ENCODE peak calls at places on chromosome 13, in five cellular contexts. E is T47D, J is activated T-cell treated with anti-CD3 and anti-CD28 coated beads for 24 hours, F is GM13976, S is GM12865. D is an unnamed sample.

GRCh38 chr13:93233997-93234416 is 7.4 kb downstream of the GPC6 start:
- DNase-seq in E (no peak), F (no peak), J (no peak), S (peak), D (no peak)

GRCh38 chr13:29607465-29607864 is 12.0 kb upstream of the SLC7A1 start:
- DNase-seq in F (no peak), S (no peak), E (no peak), J (no peak), D (no peak)

GRCh38 chr13:74134226-74134776 is at the start of gene KLF12:
- DNase-seq in F (peak), E (no peak), J (peak), S (peak), D (peak)

GRCh38 chr13:65789815-65790214 is 1440.3 kb downstream of the PCDH9 start:
- DNase-seq in S (no peak), F (no peak), E (no peak), J (no peak), D (no peak)

GRCh38 chr13:93963266-93964131 is 516.0 kb downstream of the DCT start:
- DNase-seq in S (no peak), J (no peak), F (no peak), E (no peak), D (no peak)

GRCh38 chr13:80705371-80706163 is 364.6 kb upstream of the SPRY2 start:
- DNase-seq in S (no peak), J (no peak), F (no peak), E (no peak), D (no peak)

GRCh38 chr13:48235100-48235813 is 2.3 kb downstream of the ITM2B start:
- DNase-seq in E (no peak), J (no peak), F (peak), S (peak), D (no peak)

GRCh38 chr13:69280399-69280798 is 827.2 kb upstream of the ATXN8OS start:
- DNase-seq in S (no peak), J (no peak), E (no peak), F (no peak), D (no peak)

GRCh38 chr13:28494537-28494860 is 429 bp downstream of the FLT1 start:
- DNase-seq in J (no peak), S (peak), E (no peak), F (no peak), D (no peak)

GRCh38 chr13:80217614-80218456 is 123.1 kb downstream of the SPRY2 start:
- DNase-seq in S (no peak), F (no peak), J (no peak), E (no peak), D (no peak)

GRCh38 chr13:35675651-35676050 is 199.2 kb upstream of the MAB21L1 start:
- DNase-seq in E (no peak), S (no peak), J (no peak), F (no peak), D (no peak)

GRCh38 chr13:109569938-109570711 is 216.3 kb downstream of the IRS2 start:
- DNase-seq in J (peak), E (no peak), F (peak), S (peak), D (no peak)

GRCh38 chr13:100399455-100399854 is 189.1 kb downstream of the GGACT start:
- DNase-seq in E (no peak), J (no peak), S (no peak), F (no peak), D (no peak)

GRCh38 chr13:80074143-80074752 is 266.7 kb downstream of the SPRY2 start:
- DNase-seq in S (no peak), E (no peak), F (no peak), J (no peak), D (no peak)

GRCh38 chr13:40026741-40027140 is 371.3 kb downstream of the COG6 start:
- DNase-seq in S (peak), F (peak), J (peak), E (no peak), D (no peak)

GRCh38 chr13:47459512-47459911 is 541.6 kb downstream of the SUCLA2 start:
- DNase-seq in S (peak), F (no peak), E (no peak), J (no peak), D (no peak)

GRCh38 chr13:25085125-25085742 is 10.7 kb upstream of the PABPC3 start:
- DNase-seq in F (peak), S (peak), E (peak), J (no peak), D (no peak)

GRCh38 chr13:114099918-114100445 is 32.4 kb downstream of the RASA3 start:
- DNase-seq in E (peak), J (no peak), F (no peak), S (no peak), D (peak)

GRCh38 chr13:74825170-74825948 is 656.6 kb downstream of the TBC1D4 start:
- DNase-seq in S (no peak), J (no peak), E (no peak), F (no peak), D (no peak)

GRCh38 chr13:91482427-91482826 is 84.0 kb downstream of the GPC5 start:
- DNase-seq in E (no peak), J (no peak), S (no peak), F (no peak), D (no peak)

GRCh38 chr13:27806744-27807387 is 14.6 kb downstream of the GSX1 start:
- DNase-seq in S (no peak), E (no peak), F (no peak), J (no peak), D (no peak)

GRCh38 chr13:28347456-28348371 is 147.2 kb downstream of the FLT1 start:
- DNase-seq in J (no peak), E (no peak), F (no peak), S (no peak), D (no peak)

GRCh38 chr13:19836472-19836871 is 27.0 kb downstream of the ZMYM5 start:
- DNase-seq in J (no peak), S (no peak), E (no peak), F (no peak), D (no peak)

GRCh38 chr13:43245374-43245964 is 222.1 kb downstream of the DNAJC15 start:
- DNase-seq in E (no peak), J (no peak), S (no peak), F (no peak), D (no peak)

GRCh38 chr13:49098198-49098597 is 121.9 kb upstream of the MLNR start:
- DNase-seq in J (no peak), S (no peak), E (no peak), F (no peak), D (no peak)

GRCh38 chr13:79457948-79458347 is 23.0 kb upstream of the NDFIP2 start:
- DNase-seq in J (no peak), S (no peak), F (no peak), E (no peak), D (no peak)

GRCh38 chr13:79448413-79448812 is 32.5 kb upstream of the NDFIP2 start:
- DNase-seq in F (no peak), S (peak), J (no peak), E (no peak), D (no peak)

GRCh38 chr13:102902789-102903347 is 57.0 kb downstream of the ERCC5 start:
- DNase-seq in E (no peak), S (no peak), F (no peak), J (no peak), D (no peak)

GRCh38 chr13:98307392-98307743 is 130.3 kb upstream of the RNF113B start:
- DNase-seq in F (no peak), E (no peak), J (no peak), S (no peak), D (no peak)

GRCh38 chr13:101747039-101747438 is 294.6 kb downstream of the ITGBL1 start:
- DNase-seq in J (no peak), S (no peak), F (no peak), E (no peak), D (no peak)

GRCh38 chr13:33169273-33169980 is 116.1 kb downstream of the STARD13 start:
- DNase-seq in E (no peak), F (no peak), J (no peak), S (no peak), D (no peak)

GRCh38 chr13:107715496-107715895 is 499.8 kb downstream of the LIG4 start:
- DNase-seq in F (no peak), S (no peak), E (no peak), J (no peak), D (no peak)

GRCh38 chr13:49690133-49690989 is 925 bp downstream of the EBPL start:
- DNase-seq in S (no peak), J (no peak), F (no peak), E (peak), D (peak)

GRCh38 chr13:23504188-23504587 is 66.0 kb upstream of the TNFRSF19 start:
- DNase-seq in J (no peak), S (no peak), F (no peak), E (no peak), D (no peak)

GRCh38 chr13:32752997-32753606 is 166.8 kb downstream of the PDS5B start:
- DNase-seq in E (no peak), J (no peak), F (no peak), S (no peak), D (no peak)

GRCh38 chr13:26561636-26562537 is 4.4 kb downstream of the WASF3 start:
- DNase-seq in S (no peak), F (no peak), J (no peak), E (no peak), D (no peak)

GRCh38 chr13:28429685-28430290 is 65.1 kb downstream of the FLT1 start:
- DNase-seq in E (no peak), F (no peak), J (no peak), S (peak), D (no peak)

GRCh38 chr13:21637296-21637695 is 33.3 kb upstream of the MICU2 start:
- DNase-seq in S (peak), F (no peak), J (peak), E (no peak), D (peak)

GRCh38 chr13:96426160-96426559 is 336.3 kb downstream of the HS6ST3 start:
- DNase-seq in S (no peak), F (no peak), J (no peak), E (no peak), D (no peak)

D was measured in 8988T.